ENCODE peak calls at places on chromosome 19, in six cellular contexts. A, Z, X, K, L and V are unnamed samples.

GRCh38 chr19:50820086-50820485 is 3.5 kb downstream of the KLK1 start:
- DNase-seq in A (no peak), Z (no peak), X (no peak), K (no peak), L (no peak), V (no peak)

GRCh38 chr19:3249408-3249807 is 24.9 kb downstream of the CELF5 start:
- DNase-seq in A (peak; percentile 23), Z (peak; percentile 33), X (no peak), K (no peak), L (no peak), V (no peak)

GRCh38 chr19:6099633-6100032 is 10.7 kb downstream of the RFX2 start:
- DNase-seq in A (no peak), Z (no peak), X (no peak), K (no peak), L (no peak), V (no peak)

GRCh38 chr19:7636691-7637373 is at the start of gene STXBP2:
- DNase-seq in A (peak; percentile 91), Z (peak; percentile 76), X (peak; percentile 93), K (peak; percentile 4), L (peak; percentile 88), V (no peak)

GRCh38 chr19:52516191-52516590 is 11.3 kb upstream of the ZNF808 start:
- DNase-seq in A (no peak), Z (no peak), X (no peak), K (no peak), L (no peak), V (no peak)

GRCh38 chr19:5338661-5339469 is 1.7 kb downstream of the PTPRS start:
- DNase-seq in A (no peak), Z (no peak), X (no peak), K (peak; percentile 2), L (no peak), V (no peak)

GRCh38 chr19:13952154-13953020 is at the start of gene DCAF15:
- DNase-seq in A (peak; percentile 99), Z (peak; percentile 99), X (peak; percentile 97), K (peak; percentile 99), L (peak; percentile 96), V (peak; percentile 100)

GRCh38 chr19:45773384-45773783 is 4.3 kb upstream of the SIX5 start:
- DNase-seq in A (no peak), Z (no peak), X (no peak), K (no peak), L (no peak), V (no peak)

GRCh38 chr19:30387311-30388115 is 15.3 kb downstream of the ZNF536 start:
- DNase-seq in A (no peak), Z (no peak), X (no peak), K (no peak), L (no peak), V (no peak)